ENCODE peak calls at places on chromosomes 7 and 10, in nine cellular contexts. One of them, this sample, is unnamed.
A peak's percentile ranks its signal among the peaks of the same experiment; 100 is the strongest.

GRCh38 chr10:113504423-113504822 is 48.4 kb upstream of the HABP2 start:
- DNase-seq in activated T-helper 9 cell treated with anti-CD3 and anti-CD28 coated beads, Interleukin-2, amount 50 U/mL, for 16 hours: no peak
- DNase-seq in tibial artery: no peak
- DNase-seq in NCI-H1092 treated with DMSO at 0.1 percent for 48 hours: no peak
- DNase-seq in RCC 7860: no peak
- DNase-seq in HCT116: no peak
- DNase-seq in aorta: no peak
- DNase-seq in activated naive CD8-positive, alpha-beta T cell treated with anti-CD3 and anti-CD28 coated beads, Interleukin-2, amount 10 ng/mL, durations not matched to agents 7 days and 5 days: no peak
- DNase-seq in COR-L47: no peak
- DNase-seq in this sample: no peak

GRCh38 chr7:148623586-148624282 is 33.2 kb downstream of the C7orf33 start:
- DNase-seq in activated T-helper 9 cell treated with anti-CD3 and anti-CD28 coated beads, Interleukin-2, amount 50 U/mL, for 16 hours: no peak
- DNase-seq in tibial artery: no peak
- DNase-seq in NCI-H1092 treated with DMSO at 0.1 percent for 48 hours: peak; percentile 28
- DNase-seq in RCC 7860: peak; percentile 88
- DNase-seq in HCT116: no peak
- DNase-seq in aorta: no peak
- DNase-seq in activated naive CD8-positive, alpha-beta T cell treated with anti-CD3 and anti-CD28 coated beads, Interleukin-2, amount 10 ng/mL, durations not matched to agents 7 days and 5 days: no peak
- DNase-seq in COR-L47: no peak
- DNase-seq in this sample: no peak

GRCh38 chr7:128734777-128735342 is 4.3 kb upstream of the CALU start:
- DNase-seq in activated T-helper 9 cell treated with anti-CD3 and anti-CD28 coated beads, Interleukin-2, amount 50 U/mL, for 16 hours: no peak
- DNase-seq in tibial artery: no peak
- DNase-seq in NCI-H1092 treated with DMSO at 0.1 percent for 48 hours: no peak
- DNase-seq in RCC 7860: no peak
- DNase-seq in HCT116: no peak
- DNase-seq in aorta: no peak
- DNase-seq in activated naive CD8-positive, alpha-beta T cell treated with anti-CD3 and anti-CD28 coated beads, Interleukin-2, amount 10 ng/mL, durations not matched to agents 7 days and 5 days: no peak
- DNase-seq in COR-L47: no peak
- DNase-seq in this sample: no peak

GRCh38 chr7:143934526-143935340 is at the start of gene OR2F2:
- DNase-seq in activated T-helper 9 cell treated with anti-CD3 and anti-CD28 coated beads, Interleukin-2, amount 50 U/mL, for 16 hours: no peak
- DNase-seq in tibial artery: no peak
- DNase-seq in NCI-H1092 treated with DMSO at 0.1 percent for 48 hours: no peak
- DNase-seq in RCC 7860: no peak
- DNase-seq in HCT116: no peak
- DNase-seq in aorta: no peak
- DNase-seq in activated naive CD8-positive, alpha-beta T cell treated with anti-CD3 and anti-CD28 coated beads, Interleukin-2, amount 10 ng/mL, durations not matched to agents 7 days and 5 days: no peak
- DNase-seq in COR-L47: no peak
- DNase-seq in this sample: no peak

GRCh38 chr10:100419911-100420449 is 42.8 kb upstream of the WNT8B start:
- DNase-seq in activated T-helper 9 cell treated with anti-CD3 and anti-CD28 coated beads, Interleukin-2, amount 50 U/mL, for 16 hours: no peak
- DNase-seq in tibial artery: no peak
- DNase-seq in NCI-H1092 treated with DMSO at 0.1 percent for 48 hours: no peak
- DNase-seq in RCC 7860: no peak
- DNase-seq in HCT116: no peak
- DNase-seq in aorta: no peak
- DNase-seq in activated naive CD8-positive, alpha-beta T cell treated with anti-CD3 and anti-CD28 coated beads, Interleukin-2, amount 10 ng/mL, durations not matched to agents 7 days and 5 days: no peak
- DNase-seq in COR-L47: no peak
- DNase-seq in this sample: no peak

GRCh38 chr10:101536800-101537199 is 51.3 kb downstream of the POLL start:
- DNase-seq in activated T-helper 9 cell treated with anti-CD3 and anti-CD28 coated beads, Interleukin-2, amount 50 U/mL, for 16 hours: no peak
- DNase-seq in tibial artery: no peak
- DNase-seq in NCI-H1092 treated with DMSO at 0.1 percent for 48 hours: no peak
- DNase-seq in RCC 7860: peak; percentile 13
- DNase-seq in HCT116: peak; percentile 39
- DNase-seq in aorta: no peak
- DNase-seq in activated naive CD8-positive, alpha-beta T cell treated with anti-CD3 and anti-CD28 coated beads, Interleukin-2, amount 10 ng/mL, durations not matched to agents 7 days and 5 days: no peak
- DNase-seq in COR-L47: no peak
- DNase-seq in this sample: peak; percentile 40

GRCh38 chr10:13437026-13437555 is 89.0 kb upstream of the SEPHS1 start:
- DNase-seq in activated T-helper 9 cell treated with anti-CD3 and anti-CD28 coated beads, Interleukin-2, amount 50 U/mL, for 16 hours: no peak
- DNase-seq in tibial artery: no peak
- DNase-seq in NCI-H1092 treated with DMSO at 0.1 percent for 48 hours: no peak
- DNase-seq in RCC 7860: peak; percentile 39
- DNase-seq in HCT116: no peak
- DNase-seq in aorta: no peak
- DNase-seq in activated naive CD8-positive, alpha-beta T cell treated with anti-CD3 and anti-CD28 coated beads, Interleukin-2, amount 10 ng/mL, durations not matched to agents 7 days and 5 days: no peak
- DNase-seq in COR-L47: no peak
- DNase-seq in this sample: no peak

GRCh38 chr10:4008676-4009382 is 223.8 kb upstream of the KLF6 start:
- DNase-seq in activated T-helper 9 cell treated with anti-CD3 and anti-CD28 coated beads, Interleukin-2, amount 50 U/mL, for 16 hours: no peak
- DNase-seq in tibial artery: no peak
- DNase-seq in NCI-H1092 treated with DMSO at 0.1 percent for 48 hours: no peak
- DNase-seq in RCC 7860: no peak
- DNase-seq in HCT116: no peak
- DNase-seq in aorta: no peak
- DNase-seq in activated naive CD8-positive, alpha-beta T cell treated with anti-CD3 and anti-CD28 coated beads, Interleukin-2, amount 10 ng/mL, durations not matched to agents 7 days and 5 days: no peak
- DNase-seq in COR-L47: no peak
- DNase-seq in this sample: no peak

GRCh38 chr7:152459724-152460251 is 24.0 kb upstream of the KMT2C start:
- DNase-seq in activated T-helper 9 cell treated with anti-CD3 and anti-CD28 coated beads, Interleukin-2, amount 50 U/mL, for 16 hours: no peak
- DNase-seq in tibial artery: peak; percentile 35
- DNase-seq in NCI-H1092 treated with DMSO at 0.1 percent for 48 hours: peak; percentile 93
- DNase-seq in RCC 7860: no peak
- DNase-seq in HCT116: no peak
- DNase-seq in aorta: peak; percentile 69
- DNase-seq in activated naive CD8-positive, alpha-beta T cell treated with anti-CD3 and anti-CD28 coated beads, Interleukin-2, amount 10 ng/mL, durations not matched to agents 7 days and 5 days: no peak
- DNase-seq in COR-L47: peak; percentile 90
- DNase-seq in this sample: no peak

GRCh38 chr7:26930201-26930600 is 65.8 kb upstream of the SKAP2 start:
- DNase-seq in activated T-helper 9 cell treated with anti-CD3 and anti-CD28 coated beads, Interleukin-2, amount 50 U/mL, for 16 hours: no peak
- DNase-seq in tibial artery: no peak
- DNase-seq in NCI-H1092 treated with DMSO at 0.1 percent for 48 hours: no peak
- DNase-seq in RCC 7860: no peak
- DNase-seq in HCT116: no peak
- DNase-seq in aorta: no peak
- DNase-seq in activated naive CD8-positive, alpha-beta T cell treated with anti-CD3 and anti-CD28 coated beads, Interleukin-2, amount 10 ng/mL, durations not matched to agents 7 days and 5 days: no peak
- DNase-seq in COR-L47: no peak
- DNase-seq in this sample: no peak

GRCh38 chr7:44678468-44679179 is 70.0 kb upstream of the ZMIZ2 start:
- DNase-seq in activated T-helper 9 cell treated with anti-CD3 and anti-CD28 coated beads, Interleukin-2, amount 50 U/mL, for 16 hours: no peak
- DNase-seq in tibial artery: peak; percentile 28
- DNase-seq in NCI-H1092 treated with DMSO at 0.1 percent for 48 hours: no peak
- DNase-seq in RCC 7860: no peak
- DNase-seq in HCT116: no peak
- DNase-seq in aorta: peak; percentile 55
- DNase-seq in activated naive CD8-positive, alpha-beta T cell treated with anti-CD3 and anti-CD28 coated beads, Interleukin-2, amount 10 ng/mL, durations not matched to agents 7 days and 5 days: no peak
- DNase-seq in COR-L47: no peak
- DNase-seq in this sample: no peak

GRCh38 chr10:14048930-14049613 is 281.7 kb downstream of the FRMD4A start:
- DNase-seq in activated T-helper 9 cell treated with anti-CD3 and anti-CD28 coated beads, Interleukin-2, amount 50 U/mL, for 16 hours: no peak
- DNase-seq in tibial artery: no peak
- DNase-seq in NCI-H1092 treated with DMSO at 0.1 percent for 48 hours: no peak
- DNase-seq in RCC 7860: no peak
- DNase-seq in HCT116: no peak
- DNase-seq in aorta: no peak
- DNase-seq in activated naive CD8-positive, alpha-beta T cell treated with anti-CD3 and anti-CD28 coated beads, Interleukin-2, amount 10 ng/mL, durations not matched to agents 7 days and 5 days: no peak
- DNase-seq in COR-L47: peak; percentile 24
- DNase-seq in this sample: no peak

GRCh38 chr10:75229961-75230360 is 5.8 kb downstream of the COMTD1 start:
- DNase-seq in activated T-helper 9 cell treated with anti-CD3 and anti-CD28 coated beads, Interleukin-2, amount 50 U/mL, for 16 hours: no peak
- DNase-seq in tibial artery: no peak
- DNase-seq in NCI-H1092 treated with DMSO at 0.1 percent for 48 hours: no peak
- DNase-seq in RCC 7860: no peak
- DNase-seq in HCT116: no peak
- DNase-seq in aorta: no peak
- DNase-seq in activated naive CD8-positive, alpha-beta T cell treated with anti-CD3 and anti-CD28 coated beads, Interleukin-2, amount 10 ng/mL, durations not matched to agents 7 days and 5 days: no peak
- DNase-seq in COR-L47: no peak
- DNase-seq in this sample: no peak

This sample was measured in SK-N-DZ.